ENCODE peak calls at places on chromosomes 4 and X, in five cellular contexts. H, O, Z, B and M are unnamed samples.
A peak's percentile ranks its signal among the peaks of the same experiment; 100 is the strongest.

GRCh38 chrX:66635360-66635759 is 3.5 kb downstream of the EDA2R start:
- DNase-seq in Z (no peak), B (no peak), O (no peak), H (no peak), M (no peak)

GRCh38 chr4:76896731-76897521 is 1.0 kb downstream of the SOWAHB start:
- DNase-seq in B (no peak), Z (peak; percentile 76), H (no peak), O (no peak), M (no peak)

GRCh38 chr4:22345678-22346077 is 170.2 kb downstream of the ADGRA3 start:
- DNase-seq in H (no peak), B (no peak), Z (no peak), O (no peak), M (no peak)

GRCh38 chr4:21507439-21507838 is 441.1 kb downstream of the KCNIP4 start:
- DNase-seq in H (peak; percentile 6), Z (peak; percentile 2), B (no peak), O (no peak), M (no peak)

GRCh38 chr4:150080335-150080734 is 2.1 kb downstream of the DCLK2 start:
- DNase-seq in B (no peak), O (no peak), Z (no peak), H (no peak), M (no peak)

GRCh38 chr4:152072001-152072485 is 311.2 kb upstream of the GATB start:
- DNase-seq in Z (no peak), B (no peak), O (no peak), H (no peak), M (no peak)

GRCh38 chr4:36209941-36210663 is 34.2 kb downstream of the ARAP2 start:
- DNase-seq in H (no peak), B (no peak), Z (no peak), O (no peak), M (no peak)

GRCh38 chr4:1008840-1009646 is 2.4 kb upstream of the FGFRL1 start:
- DNase-seq in Z (no peak), B (no peak), O (no peak), H (no peak), M (no peak)

GRCh38 chr4:124386648-124387047 is 325.9 kb downstream of the ANKRD50 start:
- DNase-seq in B (no peak), O (no peak), H (no peak), Z (no peak), M (no peak)

GRCh38 chr4:21778702-21779101 is 169.9 kb downstream of the KCNIP4 start:
- DNase-seq in B (no peak), Z (no peak), O (no peak), H (peak; percentile 51), M (no peak)

GRCh38 chrX:50903387-50904027 is 7.0 kb upstream of the BMP15 start:
- DNase-seq in Z (peak; percentile 45), B (peak; percentile 37), H (peak; percentile 10), O (peak; percentile 27), M (no peak)

GRCh38 chr4:25580633-25581467 is 74.8 kb upstream of the SLC34A2 start:
- DNase-seq in Z (no peak), H (peak; percentile 16), B (no peak), O (no peak), M (no peak)

GRCh38 chr4:61408163-61408562 is 208.0 kb downstream of the ADGRL3 start:
- DNase-seq in O (no peak), B (no peak), Z (no peak), H (no peak), M (no peak)

GRCh38 chrX:111444881-111445280 is 32.9 kb upstream of the DCX start:
- DNase-seq in O (no peak), Z (no peak), H (no peak), B (no peak), M (no peak)

GRCh38 chrX:38225093-38225492 is 4.4 kb upstream of the SRPX start:
- DNase-seq in O (no peak), Z (no peak), B (no peak), H (no peak), M (no peak)

GRCh38 chrX:47193475-47194241 is at the start of gene UBA1:
- DNase-seq in O (peak; percentile 87), H (peak; percentile 90), B (peak; percentile 91), Z (peak; percentile 95), M (peak; percentile 97)

GRCh38 chr4:159413252-159413941 is 310.5 kb downstream of the RAPGEF2 start:
- DNase-seq in B (no peak), Z (no peak), O (no peak), H (no peak), M (no peak)

GRCh38 chr4:168879178-168879577 is 130.9 kb downstream of the CBR4 start:
- DNase-seq in Z (no peak), B (no peak), O (no peak), H (no peak), M (no peak)

GRCh38 chr4:87042986-87043820 is 108.4 kb downstream of the AFF1 start:
- DNase-seq in H (no peak), O (no peak), Z (no peak), B (no peak), M (no peak)

GRCh38 chr4:7425171-7425570 is 9.6 kb downstream of the PSAPL1 start:
- DNase-seq in O (no peak), Z (peak; percentile 16), B (no peak), H (no peak), M (no peak)

GRCh38 chrX:13747836-13748235 is 13.3 kb downstream of the OFD1 start:
- DNase-seq in O (peak; percentile 37), Z (peak; percentile 27), B (peak; percentile 13), H (peak; percentile 21), M (no peak)

GRCh38 chr4:79913581-79913980 is 159.4 kb downstream of the ANTXR2 start:
- DNase-seq in O (no peak), H (no peak), Z (no peak), B (no peak), M (no peak)

GRCh38 chr4:128332086-128332485 is 44.5 kb upstream of the PGRMC2 start:
- DNase-seq in H (no peak), Z (no peak), O (no peak), B (no peak), M (no peak)

GRCh38 chr4:180059216-180059881 is 2183.9 kb upstream of the TENM3 start:
- DNase-seq in O (no peak), H (no peak), B (no peak), Z (peak; percentile 31), M (no peak)

GRCh38 chrX:84188320-84188834 is 378 bp upstream of the RPS6KA6 start:
- DNase-seq in H (no peak), Z (peak; percentile 82), O (no peak), B (no peak), M (no peak)

GRCh38 chrX:47958943-47959342 is 44.8 kb downstream of the ZNF182 start:
- DNase-seq in B (peak; percentile 11), Z (peak; percentile 36), O (no peak), H (peak; percentile 21), M (no peak)

GRCh38 chrX:11365426-11365825 is 72.2 kb downstream of the AMELX start:
- DNase-seq in B (no peak), Z (no peak), H (no peak), O (no peak), M (no peak)

GRCh38 chr4:101952985-101953384 is 162.5 kb downstream of the BANK1 start:
- DNase-seq in B (no peak), H (no peak), Z (no peak), O (no peak), M (no peak)

DNA sequence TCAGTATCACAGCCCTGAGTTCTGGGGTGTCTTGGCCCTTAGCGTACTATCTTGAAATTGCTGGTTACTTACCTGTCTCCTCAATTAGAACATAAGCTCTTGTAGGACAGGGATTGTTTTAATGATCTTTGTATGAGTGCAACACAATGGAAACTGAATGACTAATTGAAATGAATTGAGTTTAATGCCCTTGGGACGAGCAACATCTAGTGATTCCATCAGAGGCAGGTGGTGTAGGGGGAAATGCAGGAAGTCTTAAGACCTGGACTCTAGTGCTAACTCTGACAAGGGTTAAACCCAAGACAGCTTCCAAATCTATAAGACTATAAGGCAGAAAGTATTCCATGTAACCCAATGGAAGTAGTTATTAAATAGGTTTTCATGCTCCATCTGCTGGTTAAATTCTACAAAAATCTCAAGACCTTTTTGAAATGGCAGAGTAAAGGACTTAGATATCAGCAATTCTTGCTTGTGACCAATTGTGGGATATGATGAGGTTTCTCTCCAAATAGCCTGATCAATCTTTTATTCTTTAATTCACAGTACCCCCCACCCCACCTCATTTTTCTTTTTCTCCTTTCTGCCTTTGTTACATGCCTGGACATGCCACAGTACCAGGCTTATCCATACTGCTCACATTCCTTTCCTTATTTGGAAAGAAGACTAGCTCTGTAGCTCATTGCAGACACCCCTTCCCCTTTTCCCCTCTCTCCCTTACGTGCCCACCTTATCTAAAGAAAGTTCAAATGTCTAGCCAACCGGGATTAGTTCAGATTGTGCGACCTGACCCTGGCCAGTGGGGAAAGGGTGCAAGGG is 340.8 kb downstream of the PAPSS1 start:
- DNase-seq in O (no peak), B (no peak), H (no peak), Z (no peak), M (no peak)
- TF ChIP-seq JUND in O (no peak), B (no peak), H (no peak), Z (no peak), M (no peak)

GRCh38 chr4:73895201-73896177 is 26.3 kb downstream of the CXCL1 start:
- DNase-seq in O (no peak), B (no peak), Z (no peak), H (no peak), M (no peak)

GRCh38 chr4:73894021-73894420 is 24.8 kb downstream of the CXCL1 start:
- DNase-seq in Z (no peak), B (no peak), O (no peak), H (no peak), M (no peak)

GRCh38 chr4:73892966-73893365 is 23.8 kb downstream of the CXCL1 start:
- DNase-seq in Z (no peak), H (no peak), O (no peak), B (no peak), M (no peak)

GRCh38 chr4:73891326-73891725 is 22.1 kb downstream of the CXCL1 start:
- DNase-seq in Z (no peak), H (no peak), O (no peak), B (no peak), M (no peak)

GRCh38 chr4:73891739-73892405 is 22.7 kb downstream of the CXCL1 start:
- DNase-seq in Z (no peak), O (no peak), H (no peak), B (no peak), M (no peak)
- TF ChIP-seq REST in Z (no peak), O (no peak), H (no peak), B (no peak), M (no peak)

GRCh38 chr4:188008377-188008776 is 12.8 kb downstream of the ZFP42 start:
- DNase-seq in B (no peak), Z (no peak), H (no peak), O (no peak), M (no peak)
- TF ChIP-seq JUND in B (no peak), Z (no peak), H (no peak), O (no peak), M (no peak)

GRCh38 chr4:110175634-110176033 is 22.8 kb downstream of the ELOVL6 start:
- DNase-seq in Z (no peak), O (no peak), B (no peak), H (no peak), M (no peak)
- TF ChIP-seq REST in Z (no peak), O (no peak), B (no peak), H (no peak), M (no peak)